ENCODE peak calls at places on chromosomes 16 and 17, in seven cellular contexts. One of them, this sample, is unnamed.

GRCh38 chr16:84629580-84629979 is 11.7 kb upstream of the COTL1 start:
- DNase-seq in omental fat pad: no peak
- DNase-seq in A549: no peak
- DNase-seq in stimulated activated effector memory CD8-positive, alpha-beta T cell treated with anti-CD3 and anti-CD28 coated beads, Interleukin-12 subunit alpha, Interleukin-12 subunit beta, amount 100 ng/mL, for 72 hours: no peak
- DNase-seq in WTC11: no peak
- DNase-seq in kidney glomerular epithelial cell: no peak
- DNase-seq in activated naive CD8-positive, alpha-beta T cell treated with anti-CD3 and anti-CD28 coated beads for 36 hours: no peak
- DNase-seq in this sample: no peak

GRCh38 chr16:877242-878065 is 76.9 kb upstream of the GNG13 start:
- DNase-seq in WTC11: no peak
- DNase-seq in omental fat pad: no peak
- DNase-seq in kidney glomerular epithelial cell: no peak
- DNase-seq in A549: no peak
- DNase-seq in stimulated activated effector memory CD8-positive, alpha-beta T cell treated with anti-CD3 and anti-CD28 coated beads, Interleukin-12 subunit alpha, Interleukin-12 subunit beta, amount 100 ng/mL, for 72 hours: no peak
- DNase-seq in activated naive CD8-positive, alpha-beta T cell treated with anti-CD3 and anti-CD28 coated beads for 36 hours: no peak
- DNase-seq in this sample: peak; percentile 22

GRCh38 chr17:58822148-58823050 is 66.7 kb downstream of the PPM1E start:
- DNase-seq in WTC11: no peak
- DNase-seq in stimulated activated effector memory CD8-positive, alpha-beta T cell treated with anti-CD3 and anti-CD28 coated beads, Interleukin-12 subunit alpha, Interleukin-12 subunit beta, amount 100 ng/mL, for 72 hours: no peak
- DNase-seq in omental fat pad: no peak
- DNase-seq in A549: no peak
- DNase-seq in kidney glomerular epithelial cell: no peak
- DNase-seq in activated naive CD8-positive, alpha-beta T cell treated with anti-CD3 and anti-CD28 coated beads for 36 hours: no peak
- DNase-seq in this sample: no peak

GRCh38 chr16:88718178-88718577 is 11.9 kb downstream of the CTU2 start:
- DNase-seq in stimulated activated effector memory CD8-positive, alpha-beta T cell treated with anti-CD3 and anti-CD28 coated beads, Interleukin-12 subunit alpha, Interleukin-12 subunit beta, amount 100 ng/mL, for 72 hours: no peak
- DNase-seq in activated naive CD8-positive, alpha-beta T cell treated with anti-CD3 and anti-CD28 coated beads for 36 hours: no peak
- DNase-seq in A549: no peak
- DNase-seq in WTC11: no peak
- DNase-seq in omental fat pad: no peak
- DNase-seq in kidney glomerular epithelial cell: no peak
- DNase-seq in this sample: no peak

GRCh38 chr17:71283486-71283885 is 837.3 kb upstream of the SOX9 start:
- DNase-seq in kidney glomerular epithelial cell: no peak
- DNase-seq in activated naive CD8-positive, alpha-beta T cell treated with anti-CD3 and anti-CD28 coated beads for 36 hours: no peak
- DNase-seq in A549: no peak
- DNase-seq in WTC11: no peak
- DNase-seq in omental fat pad: no peak
- DNase-seq in stimulated activated effector memory CD8-positive, alpha-beta T cell treated with anti-CD3 and anti-CD28 coated beads, Interleukin-12 subunit alpha, Interleukin-12 subunit beta, amount 100 ng/mL, for 72 hours: no peak
- DNase-seq in this sample: no peak

GRCh38 chr17:42891539-42892152 is 9.0 kb upstream of the G6PC1 start:
- DNase-seq in kidney glomerular epithelial cell: peak; percentile 19
- DNase-seq in WTC11: peak; percentile 47
- DNase-seq in activated naive CD8-positive, alpha-beta T cell treated with anti-CD3 and anti-CD28 coated beads for 36 hours: no peak
- DNase-seq in A549: no peak
- DNase-seq in omental fat pad: no peak
- DNase-seq in stimulated activated effector memory CD8-positive, alpha-beta T cell treated with anti-CD3 and anti-CD28 coated beads, Interleukin-12 subunit alpha, Interleukin-12 subunit beta, amount 100 ng/mL, for 72 hours: no peak
- DNase-seq in this sample: no peak

GRCh38 chr17:49567871-49568694 is 7.6 kb upstream of the NXPH3 start:
- DNase-seq in activated naive CD8-positive, alpha-beta T cell treated with anti-CD3 and anti-CD28 coated beads for 36 hours: peak; percentile 83
- DNase-seq in stimulated activated effector memory CD8-positive, alpha-beta T cell treated with anti-CD3 and anti-CD28 coated beads, Interleukin-12 subunit alpha, Interleukin-12 subunit beta, amount 100 ng/mL, for 72 hours: peak; percentile 90
- DNase-seq in kidney glomerular epithelial cell: peak; percentile 44
- DNase-seq in WTC11: peak; percentile 92
- DNase-seq in A549: peak; percentile 78
- DNase-seq in omental fat pad: peak; percentile 83
- DNase-seq in this sample: peak; percentile 88

GRCh38 chr17:80892019-80892855 is 99.4 kb upstream of the CHMP6 start:
- DNase-seq in WTC11: no peak
- DNase-seq in kidney glomerular epithelial cell: no peak
- DNase-seq in omental fat pad: peak; percentile 51
- DNase-seq in stimulated activated effector memory CD8-positive, alpha-beta T cell treated with anti-CD3 and anti-CD28 coated beads, Interleukin-12 subunit alpha, Interleukin-12 subunit beta, amount 100 ng/mL, for 72 hours: peak; percentile 74
- DNase-seq in activated naive CD8-positive, alpha-beta T cell treated with anti-CD3 and anti-CD28 coated beads for 36 hours: peak; percentile 89
- DNase-seq in A549: peak; percentile 97
- DNase-seq in this sample: no peak

GRCh38 chr17:7191571-7192270 is 12.6 kb upstream of the ASGR1 start:
- DNase-seq in kidney glomerular epithelial cell: no peak
- DNase-seq in activated naive CD8-positive, alpha-beta T cell treated with anti-CD3 and anti-CD28 coated beads for 36 hours: no peak
- DNase-seq in stimulated activated effector memory CD8-positive, alpha-beta T cell treated with anti-CD3 and anti-CD28 coated beads, Interleukin-12 subunit alpha, Interleukin-12 subunit beta, amount 100 ng/mL, for 72 hours: no peak
- DNase-seq in omental fat pad: no peak
- DNase-seq in WTC11: peak; percentile 86
- DNase-seq in A549: peak; percentile 82
- DNase-seq in this sample: no peak

GRCh38 chr17:59753522-59754467 is 46.3 kb downstream of the VMP1 start:
- DNase-seq in WTC11: no peak
- DNase-seq in activated naive CD8-positive, alpha-beta T cell treated with anti-CD3 and anti-CD28 coated beads for 36 hours: no peak
- DNase-seq in omental fat pad: no peak
- DNase-seq in stimulated activated effector memory CD8-positive, alpha-beta T cell treated with anti-CD3 and anti-CD28 coated beads, Interleukin-12 subunit alpha, Interleukin-12 subunit beta, amount 100 ng/mL, for 72 hours: no peak
- DNase-seq in A549: peak; percentile 81
- DNase-seq in kidney glomerular epithelial cell: peak; percentile 85
- DNase-seq in this sample: no peak

GRCh38 chr17:63023049-63023448 is 57.0 kb downstream of the TANC2 start:
- DNase-seq in WTC11: no peak
- DNase-seq in A549: no peak
- DNase-seq in activated naive CD8-positive, alpha-beta T cell treated with anti-CD3 and anti-CD28 coated beads for 36 hours: no peak
- DNase-seq in kidney glomerular epithelial cell: no peak
- DNase-seq in stimulated activated effector memory CD8-positive, alpha-beta T cell treated with anti-CD3 and anti-CD28 coated beads, Interleukin-12 subunit alpha, Interleukin-12 subunit beta, amount 100 ng/mL, for 72 hours: no peak
- DNase-seq in omental fat pad: no peak
- DNase-seq in this sample: no peak

GRCh38 chr17:1203111-1203966 is 23.6 kb upstream of the ABR start:
- DNase-seq in activated naive CD8-positive, alpha-beta T cell treated with anti-CD3 and anti-CD28 coated beads for 36 hours: peak; percentile 58
- DNase-seq in stimulated activated effector memory CD8-positive, alpha-beta T cell treated with anti-CD3 and anti-CD28 coated beads, Interleukin-12 subunit alpha, Interleukin-12 subunit beta, amount 100 ng/mL, for 72 hours: peak; percentile 46
- DNase-seq in kidney glomerular epithelial cell: no peak
- DNase-seq in WTC11: peak; percentile 84
- DNase-seq in A549: peak; percentile 87
- DNase-seq in omental fat pad: peak; percentile 59
- DNase-seq in this sample: peak; percentile 57

GRCh38 chr16:86037999-86038922 is 139.3 kb downstream of the IRF8 start:
- DNase-seq in activated naive CD8-positive, alpha-beta T cell treated with anti-CD3 and anti-CD28 coated beads for 36 hours: no peak
- DNase-seq in stimulated activated effector memory CD8-positive, alpha-beta T cell treated with anti-CD3 and anti-CD28 coated beads, Interleukin-12 subunit alpha, Interleukin-12 subunit beta, amount 100 ng/mL, for 72 hours: no peak
- DNase-seq in WTC11: no peak
- DNase-seq in kidney glomerular epithelial cell: no peak
- DNase-seq in A549: no peak
- DNase-seq in omental fat pad: no peak
- DNase-seq in this sample: no peak

GRCh38 chr17:80629298-80630028 is 84.8 kb downstream of the RPTOR start:
- DNase-seq in omental fat pad: no peak
- DNase-seq in stimulated activated effector memory CD8-positive, alpha-beta T cell treated with anti-CD3 and anti-CD28 coated beads, Interleukin-12 subunit alpha, Interleukin-12 subunit beta, amount 100 ng/mL, for 72 hours: no peak
- DNase-seq in WTC11: no peak
- DNase-seq in activated naive CD8-positive, alpha-beta T cell treated with anti-CD3 and anti-CD28 coated beads for 36 hours: no peak
- DNase-seq in kidney glomerular epithelial cell: no peak
- DNase-seq in A549: no peak
- DNase-seq in this sample: no peak

GRCh38 chr16:88384222-88385111 is 1.7 kb downstream of the ZNF469 start:
- DNase-seq in kidney glomerular epithelial cell: no peak
- DNase-seq in stimulated activated effector memory CD8-positive, alpha-beta T cell treated with anti-CD3 and anti-CD28 coated beads, Interleukin-12 subunit alpha, Interleukin-12 subunit beta, amount 100 ng/mL, for 72 hours: no peak
- DNase-seq in WTC11: no peak
- DNase-seq in A549: no peak
- DNase-seq in omental fat pad: no peak
- DNase-seq in activated naive CD8-positive, alpha-beta T cell treated with anti-CD3 and anti-CD28 coated beads for 36 hours: no peak
- DNase-seq in this sample: no peak

GRCh38 chr17:61926831-61927210 is 961 bp downstream of the INTS2 start:
- DNase-seq in stimulated activated effector memory CD8-positive, alpha-beta T cell treated with anti-CD3 and anti-CD28 coated beads, Interleukin-12 subunit alpha, Interleukin-12 subunit beta, amount 100 ng/mL, for 72 hours: no peak
- DNase-seq in activated naive CD8-positive, alpha-beta T cell treated with anti-CD3 and anti-CD28 coated beads for 36 hours: no peak
- DNase-seq in kidney glomerular epithelial cell: peak; percentile 42
- DNase-seq in omental fat pad: no peak
- DNase-seq in A549: no peak
- DNase-seq in WTC11: no peak
- DNase-seq in this sample: no peak

GRCh38 chr17:8146381-8147140 is 5.6 kb downstream of the PER1 start:
- DNase-seq in kidney glomerular epithelial cell: no peak
- DNase-seq in WTC11: no peak
- DNase-seq in omental fat pad: no peak
- DNase-seq in stimulated activated effector memory CD8-positive, alpha-beta T cell treated with anti-CD3 and anti-CD28 coated beads, Interleukin-12 subunit alpha, Interleukin-12 subunit beta, amount 100 ng/mL, for 72 hours: no peak
- DNase-seq in A549: no peak
- DNase-seq in activated naive CD8-positive, alpha-beta T cell treated with anti-CD3 and anti-CD28 coated beads for 36 hours: no peak
- DNase-seq in this sample: peak; percentile 14

GRCh38 chr17:75475144-75475835 is 18.9 kb downstream of the TMEM94 start:
- DNase-seq in omental fat pad: no peak
- DNase-seq in kidney glomerular epithelial cell: no peak
- DNase-seq in A549: no peak
- DNase-seq in stimulated activated effector memory CD8-positive, alpha-beta T cell treated with anti-CD3 and anti-CD28 coated beads, Interleukin-12 subunit alpha, Interleukin-12 subunit beta, amount 100 ng/mL, for 72 hours: no peak
- DNase-seq in WTC11: no peak
- DNase-seq in activated naive CD8-positive, alpha-beta T cell treated with anti-CD3 and anti-CD28 coated beads for 36 hours: no peak
- DNase-seq in this sample: no peak

GRCh38 chr17:50161023-50161910 is 4.5 kb upstream of the SGCA start:
- DNase-seq in omental fat pad: peak; percentile 75
- DNase-seq in activated naive CD8-positive, alpha-beta T cell treated with anti-CD3 and anti-CD28 coated beads for 36 hours: peak; percentile 99
- DNase-seq in kidney glomerular epithelial cell: peak; percentile 84
- DNase-seq in stimulated activated effector memory CD8-positive, alpha-beta T cell treated with anti-CD3 and anti-CD28 coated beads, Interleukin-12 subunit alpha, Interleukin-12 subunit beta, amount 100 ng/mL, for 72 hours: peak; percentile 97
- DNase-seq in A549: peak; percentile 100
- DNase-seq in WTC11: peak; percentile 96
- DNase-seq in this sample: peak; percentile 94

GRCh38 chr16:74123826-74124225 is 172.8 kb upstream of the PSMD7 start:
- DNase-seq in A549: no peak
- DNase-seq in kidney glomerular epithelial cell: no peak
- DNase-seq in WTC11: no peak
- DNase-seq in omental fat pad: no peak
- DNase-seq in stimulated activated effector memory CD8-positive, alpha-beta T cell treated with anti-CD3 and anti-CD28 coated beads, Interleukin-12 subunit alpha, Interleukin-12 subunit beta, amount 100 ng/mL, for 72 hours: no peak
- DNase-seq in activated naive CD8-positive, alpha-beta T cell treated with anti-CD3 and anti-CD28 coated beads for 36 hours: no peak
- DNase-seq in this sample: no peak

GRCh38 chr16:47944589-47944988 is 211.2 kb downstream of the ABCC12 start:
- DNase-seq in WTC11: no peak
- DNase-seq in activated naive CD8-positive, alpha-beta T cell treated with anti-CD3 and anti-CD28 coated beads for 36 hours: no peak
- DNase-seq in kidney glomerular epithelial cell: no peak
- DNase-seq in omental fat pad: no peak
- DNase-seq in A549: no peak
- DNase-seq in stimulated activated effector memory CD8-positive, alpha-beta T cell treated with anti-CD3 and anti-CD28 coated beads, Interleukin-12 subunit alpha, Interleukin-12 subunit beta, amount 100 ng/mL, for 72 hours: no peak
- DNase-seq in this sample: no peak

GRCh38 chr17:75707096-75707720 is 14.1 kb upstream of the ITGB4 start:
- DNase-seq in kidney glomerular epithelial cell: no peak
- DNase-seq in A549: peak; percentile 90
- DNase-seq in stimulated activated effector memory CD8-positive, alpha-beta T cell treated with anti-CD3 and anti-CD28 coated beads, Interleukin-12 subunit alpha, Interleukin-12 subunit beta, amount 100 ng/mL, for 72 hours: no peak
- DNase-seq in activated naive CD8-positive, alpha-beta T cell treated with anti-CD3 and anti-CD28 coated beads for 36 hours: no peak
- DNase-seq in WTC11: no peak
- DNase-seq in omental fat pad: no peak
- DNase-seq in this sample: no peak

GRCh38 chr16:65315004-65315398 is 193.1 kb upstream of the CDH11 start:
- DNase-seq in omental fat pad: no peak
- DNase-seq in WTC11: no peak
- DNase-seq in A549: no peak
- DNase-seq in kidney glomerular epithelial cell: no peak
- DNase-seq in stimulated activated effector memory CD8-positive, alpha-beta T cell treated with anti-CD3 and anti-CD28 coated beads, Interleukin-12 subunit alpha, Interleukin-12 subunit beta, amount 100 ng/mL, for 72 hours: no peak
- DNase-seq in activated naive CD8-positive, alpha-beta T cell treated with anti-CD3 and anti-CD28 coated beads for 36 hours: no peak
- DNase-seq in this sample: no peak

GRCh38 chr17:29840884-29841283 is 89.1 kb downstream of the SSH2 start:
- DNase-seq in WTC11: no peak
- DNase-seq in omental fat pad: no peak
- DNase-seq in kidney glomerular epithelial cell: peak; percentile 45
- DNase-seq in A549: no peak
- DNase-seq in activated naive CD8-positive, alpha-beta T cell treated with anti-CD3 and anti-CD28 coated beads for 36 hours: no peak
- DNase-seq in stimulated activated effector memory CD8-positive, alpha-beta T cell treated with anti-CD3 and anti-CD28 coated beads, Interleukin-12 subunit alpha, Interleukin-12 subunit beta, amount 100 ng/mL, for 72 hours: no peak
- DNase-seq in this sample: no peak

GRCh38 chr17:34715504-34715903 is 136.1 kb downstream of the TMEM132E start:
- DNase-seq in activated naive CD8-positive, alpha-beta T cell treated with anti-CD3 and anti-CD28 coated beads for 36 hours: no peak
- DNase-seq in kidney glomerular epithelial cell: no peak
- DNase-seq in WTC11: no peak
- DNase-seq in omental fat pad: no peak
- DNase-seq in A549: no peak
- DNase-seq in stimulated activated effector memory CD8-positive, alpha-beta T cell treated with anti-CD3 and anti-CD28 coated beads, Interleukin-12 subunit alpha, Interleukin-12 subunit beta, amount 100 ng/mL, for 72 hours: no peak
- DNase-seq in this sample: no peak

GRCh38 chr17:40648326-40648968 is 829 bp upstream of the SMARCE1 start:
- DNase-seq in A549: peak; percentile 28
- DNase-seq in kidney glomerular epithelial cell: peak; percentile 60
- DNase-seq in stimulated activated effector memory CD8-positive, alpha-beta T cell treated with anti-CD3 and anti-CD28 coated beads, Interleukin-12 subunit alpha, Interleukin-12 subunit beta, amount 100 ng/mL, for 72 hours: no peak
- DNase-seq in omental fat pad: no peak
- DNase-seq in WTC11: no peak
- DNase-seq in activated naive CD8-positive, alpha-beta T cell treated with anti-CD3 and anti-CD28 coated beads for 36 hours: no peak
- DNase-seq in this sample: no peak

GRCh38 chr17:61403846-61404701 is 4.4 kb downstream of the TBX2 start:
- DNase-seq in omental fat pad: no peak
- DNase-seq in kidney glomerular epithelial cell: no peak
- DNase-seq in stimulated activated effector memory CD8-positive, alpha-beta T cell treated with anti-CD3 and anti-CD28 coated beads, Interleukin-12 subunit alpha, Interleukin-12 subunit beta, amount 100 ng/mL, for 72 hours: no peak
- DNase-seq in A549: no peak
- DNase-seq in WTC11: no peak
- DNase-seq in activated naive CD8-positive, alpha-beta T cell treated with anti-CD3 and anti-CD28 coated beads for 36 hours: no peak
- DNase-seq in this sample: no peak